ENCODE peak calls at places on chromosomes 1 and 21, in eight cellular contexts. T is breast epithelium, C is lower lobe of right lung, B is ovary, D is left ventricle myocardium inferior, U is nephron progenitor cell, A is GM13976, F is tibial artery. N is an unnamed sample.

GRCh38 chr1:12121212-12122000 is 45.4 kb upstream of the TNFRSF1B start:
- DNase-seq in C (no peak), F (no peak), T (no peak), A (no peak), B (no peak), U (no peak), D (no peak), N (peak)

GRCh38 chr1:238135708-238136107 is 245.0 kb upstream of the ZP4 start:
- DNase-seq in F (no peak), A (no peak), C (no peak), T (no peak), U (no peak), D (no peak), B (no peak), N (no peak)

GRCh38 chr1:21308847-21309652 is 18.8 kb upstream of the ECE1 start:
- DNase-seq in T (no peak), B (no peak), A (no peak), U (no peak), C (no peak), D (no peak), F (no peak), N (no peak)

GRCh38 chr21:15809818-15810217 is 80.0 kb downstream of the USP25 start:
- DNase-seq in D (no peak), A (no peak), C (peak), U (no peak), F (no peak), T (no peak), B (no peak), N (peak)

GRCh38 chr21:19523731-19524130 is 1120.1 kb upstream of the TMPRSS15 start:
- DNase-seq in B (no peak), A (no peak), D (no peak), T (no peak), C (no peak), U (no peak), F (no peak), N (no peak)

GRCh38 chr1:185674201-185674600 is 60.0 kb upstream of the HMCN1 start:
- DNase-seq in A (no peak), B (no peak), C (no peak), F (no peak), U (no peak), D (no peak), T (no peak), N (no peak)

GRCh38 chr1:84078824-84079167 is 65.3 kb upstream of the PRKACB start:
- DNase-seq in A (no peak), B (no peak), U (no peak), C (no peak), D (no peak), F (no peak), T (no peak), N (no peak)

GRCh38 chr1:67588186-67588865 is 96.7 kb upstream of the GADD45A start:
- DNase-seq in C (no peak), D (no peak), F (peak), U (no peak), T (no peak), B (no peak), A (no peak), N (no peak)

GRCh38 chr1:62336638-62337534 is 17.7 kb upstream of the KANK4 start:
- DNase-seq in B (no peak), T (no peak), C (no peak), U (no peak), A (no peak), D (no peak), F (no peak), N (no peak)

DNA sequence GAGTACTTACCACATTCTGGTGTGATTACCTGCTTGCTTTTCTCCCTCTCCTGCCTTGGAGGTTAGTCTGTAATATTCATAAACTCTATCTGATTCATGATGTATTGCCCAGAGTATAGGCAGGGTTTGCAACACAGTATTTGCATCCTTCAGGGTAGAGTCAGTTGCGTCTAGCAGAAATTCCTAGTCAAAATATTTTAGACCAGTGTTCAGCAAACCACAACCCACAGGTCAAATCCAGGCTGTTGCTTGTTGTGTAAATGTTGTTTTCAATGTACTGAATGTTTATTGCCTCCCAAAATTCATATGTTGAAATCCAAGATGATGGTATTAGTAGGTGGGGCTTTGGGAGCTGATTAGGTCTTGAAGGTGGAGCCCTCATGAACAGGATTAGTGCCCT is 82.9 kb downstream of the NGF start:
- DNase-seq in F (no peak), T (no peak), C (no peak), U (no peak), D (no peak), B (no peak), A (no peak), N (no peak)
- TF ChIP-seq CTCF in F (no peak), T (no peak), C (no peak), U (no peak), D (no peak), B (no peak), A (no peak), N (no peak)

GRCh38 chr1:47676311-47677054 is 238.6 kb downstream of the FOXD2 start:
- DNase-seq in F (peak), B (no peak), C (no peak), U (no peak), A (no peak), D (no peak), T (no peak), N (no peak)

GRCh38 chr1:47674189-47674588 is 236.3 kb downstream of the FOXD2 start:
- DNase-seq in F (no peak), D (no peak), A (no peak), B (no peak), T (no peak), U (no peak), C (no peak), N (no peak)

GRCh38 chr1:47675721-47676120 is 237.9 kb downstream of the FOXD2 start:
- DNase-seq in D (no peak), T (no peak), B (no peak), C (no peak), A (no peak), F (peak), U (no peak), N (no peak)

GRCh38 chr1:47677241-47677940 is 239.5 kb downstream of the FOXD2 start:
- DNase-seq in T (no peak), U (no peak), D (no peak), B (no peak), F (peak), C (no peak), A (no peak), N (no peak)

DNA sequence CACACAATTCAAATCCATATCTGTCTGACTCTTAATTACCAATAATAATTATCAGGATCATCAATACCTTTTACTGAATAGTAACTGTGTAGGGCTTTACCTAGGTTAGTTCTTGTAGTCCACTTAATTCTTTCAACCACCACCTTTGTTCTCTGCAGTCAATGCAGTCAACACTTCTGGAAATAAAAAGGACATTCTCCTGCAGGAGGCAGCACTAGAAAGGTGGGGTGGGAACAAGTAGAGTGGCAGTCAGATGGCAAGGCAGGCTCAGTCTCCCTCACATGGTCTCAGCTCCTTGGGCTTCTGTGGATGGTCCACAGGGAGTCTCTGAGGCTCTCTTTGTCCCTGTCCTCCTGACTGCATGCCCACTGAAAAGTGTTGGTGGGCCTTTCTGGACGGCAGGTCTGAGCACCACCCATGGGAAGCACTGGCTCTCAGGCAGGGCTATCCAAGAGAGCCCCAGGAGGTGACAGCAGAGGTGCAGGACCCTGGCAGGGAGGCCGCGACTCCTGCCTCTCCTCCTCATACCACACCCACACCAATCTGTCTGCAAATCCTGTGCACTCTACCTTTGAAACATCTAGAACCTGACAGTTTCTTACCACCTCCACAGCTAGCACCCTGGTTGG is 237.3 kb downstream of the FOXD2 start:
- DNase-seq in C (no peak), A (no peak), T (no peak), U (no peak), D (no peak), F (peak), B (no peak), N (no peak)
- TF ChIP-seq CTCF in C (no peak), A (no peak), T (no peak), U (no peak), D (no peak), F (no peak), B (no peak), N (no peak)

DNA sequence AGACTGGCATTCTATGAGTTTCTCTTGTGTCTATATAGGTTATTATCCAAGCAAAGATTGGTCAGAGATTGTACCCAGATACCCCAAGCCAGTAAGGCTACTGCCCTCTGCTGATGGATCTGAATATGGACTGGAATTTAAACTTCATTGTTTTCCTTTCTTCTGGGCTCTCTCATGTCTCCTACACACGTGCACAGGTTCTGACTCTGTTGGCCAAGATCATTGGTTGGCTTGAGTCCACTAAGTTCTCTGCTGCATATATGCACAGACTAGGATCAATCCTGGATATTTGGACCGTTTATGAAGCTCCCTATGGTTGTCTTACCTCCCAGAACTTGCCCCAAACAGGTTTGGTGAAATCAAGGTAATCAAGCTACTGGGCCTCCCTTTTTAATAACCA is 69.7 kb downstream of the CC2D1B start:
- DNase-seq in F (no peak), D (no peak), T (no peak), U (no peak), A (peak), B (no peak), C (no peak), N (peak)
- TF ChIP-seq CTCF in F (peak), D (peak), T (peak), U (peak), A (peak), B (no peak), C (peak), N (peak)

GRCh38 chr1:17916702-17917101 is 161.6 kb downstream of the ACTL8 start:
- DNase-seq in B (no peak), A (no peak), D (no peak), T (no peak), U (no peak), C (no peak), F (no peak), N (no peak)

GRCh38 chr1:17923684-17924083 is 168.6 kb downstream of the ACTL8 start:
- DNase-seq in U (no peak), C (no peak), D (no peak), B (no peak), T (no peak), F (no peak), A (no peak), N (no peak)

GRCh38 chr1:17922833-17923232 is 167.7 kb downstream of the ACTL8 start:
- DNase-seq in T (no peak), A (peak), D (no peak), U (peak), B (no peak), F (peak), C (no peak), N (peak)

GRCh38 chr1:17920881-17921635 is 165.9 kb downstream of the ACTL8 start:
- DNase-seq in A (no peak), C (no peak), T (no peak), B (no peak), F (no peak), U (no peak), D (no peak), N (no peak)

GRCh38 chr1:17919525-17920439 is 164.6 kb downstream of the ACTL8 start:
- DNase-seq in C (no peak), B (no peak), F (no peak), T (no peak), A (peak), U (peak), D (no peak), N (peak)
- TF ChIP-seq CTCF in C (no peak), B (no peak), F (no peak), T (no peak), A (no peak), U (peak), D (no peak), N (no peak)

GRCh38 chr1:234608720-234609527 is 1.1 kb downstream of the IRF2BP2 start:
- DNase-seq in F (no peak), C (peak), A (peak), B (peak), T (peak), U (peak), D (peak), N (peak)
- TF ChIP-seq CTCF in F (no peak), C (no peak), A (no peak), B (no peak), T (no peak), U (no peak), D (no peak), N (no peak)

DNA sequence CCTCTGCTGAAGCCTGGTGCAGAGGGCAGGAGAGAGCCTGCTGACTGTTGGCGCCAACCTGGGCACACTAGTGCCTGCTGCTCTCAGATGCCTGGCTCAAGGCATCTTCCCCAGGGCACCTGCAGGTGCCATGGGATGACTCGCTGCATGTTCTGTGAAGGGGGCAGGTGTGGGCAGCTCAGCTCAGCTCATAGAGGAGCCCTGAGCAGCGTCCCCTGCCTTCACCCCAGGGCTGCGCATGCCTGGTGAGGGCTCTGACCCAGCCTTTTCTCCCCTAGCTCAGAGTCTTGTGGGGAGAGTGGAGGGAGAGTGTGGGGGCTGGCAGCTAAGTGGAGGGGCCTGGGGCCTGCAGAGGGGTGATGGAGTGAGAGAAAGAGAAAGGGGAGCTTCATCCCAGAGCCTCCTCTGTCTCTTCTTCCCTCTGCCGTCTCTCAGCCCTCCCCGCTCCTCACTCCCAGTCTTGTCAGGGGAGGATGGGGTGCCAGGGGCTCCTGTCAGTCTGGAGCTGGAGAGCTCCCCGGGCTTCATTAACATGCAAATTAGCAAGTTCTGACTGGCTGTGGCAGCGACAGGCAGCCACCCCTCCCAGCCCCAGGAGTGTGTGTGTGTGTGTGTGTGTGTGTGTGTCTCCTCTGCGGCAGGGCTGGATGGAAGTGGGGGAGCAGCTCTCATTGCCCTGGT is 33.8 kb downstream of the FOXO6 start:
- DNase-seq in A (no peak), B (no peak), C (no peak), U (peak), F (no peak), T (no peak), D (no peak), N (no peak)
- TF ChIP-seq CTCF in A (no peak), B (no peak), C (no peak), U (no peak), F (no peak), T (no peak), D (no peak), N (no peak)

GRCh38 chr1:38500352-38500751 is 359.2 kb downstream of the RRAGC start:
- DNase-seq in U (no peak), F (no peak), T (no peak), C (no peak), B (no peak), A (no peak), D (no peak), N (peak)
- TF ChIP-seq CTCF in U (peak), F (no peak), T (no peak), C (peak), B (no peak), A (no peak), D (peak), N (peak)

GRCh38 chr1:46667782-46668760 is at the start of gene ATPAF1:
- DNase-seq in B (peak), A (peak), U (peak), T (peak), D (peak), C (peak), F (peak), N (peak)

GRCh38 chr1:46670134-46670533 is 1.5 kb upstream of the TEX38 start:
- DNase-seq in C (no peak), D (no peak), B (no peak), T (no peak), A (no peak), U (no peak), F (no peak), N (no peak)

GRCh38 chr1:46671554-46671953 is at the start of gene TEX38:
- DNase-seq in B (no peak), A (no peak), T (no peak), C (no peak), U (no peak), D (no peak), F (no peak), N (no peak)

DNA sequence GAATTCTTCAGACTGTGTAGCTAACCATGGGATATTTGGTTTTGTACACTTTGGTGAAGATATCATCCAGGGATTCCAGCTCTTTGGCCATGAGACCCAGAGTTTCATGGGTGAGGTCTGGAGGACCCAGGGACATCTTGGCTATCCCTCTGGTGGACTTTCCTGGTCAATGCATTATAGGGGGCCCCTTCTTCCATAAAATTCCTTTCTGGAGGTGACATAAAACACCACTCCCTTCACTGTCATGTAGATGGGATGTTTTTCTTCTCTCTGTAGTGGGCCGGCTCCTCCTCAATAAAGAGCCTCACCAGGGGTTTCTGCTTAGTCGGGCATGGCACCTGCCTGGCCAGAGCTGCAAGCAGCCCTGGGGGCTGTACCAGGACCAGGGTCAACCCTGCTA is 2.2 kb downstream of the ATPAF1 start:
- DNase-seq in T (no peak), C (no peak), F (no peak), B (no peak), D (no peak), U (no peak), A (no peak), N (no peak)
- TF ChIP-seq CTCF in T (no peak), C (no peak), F (no peak), B (no peak), D (no peak), U (no peak), A (no peak), N (no peak)

GRCh38 chr1:176444286-176444685 is 18.7 kb upstream of the PAPPA2 start:
- DNase-seq in T (no peak), B (no peak), C (no peak), F (no peak), D (no peak), A (no peak), U (no peak), N (no peak)
- TF ChIP-seq CTCF in T (no peak), B (no peak), C (no peak), F (no peak), D (peak), A (no peak), U (no peak), N (no peak)